ENCODE peak calls at places on chromosomes 5 and 9, in ten cellular contexts. One of them, this sample, is unnamed.

GRCh38 chr9:81591791-81592190 is 97.6 kb downstream of the TLE1 start:
- DNase-seq in germinal center: no peak
- DNase-seq in NCI-H2171: no peak
- DNase-seq in OCI-M1: no peak
- DNase-seq in NCI-H2029: no peak
- DNase-seq in AG04450: no peak
- DNase-seq in Daoy: no peak
- DNase-seq in cardiac muscle cell: no peak
- DNase-seq in HCT116: no peak
- DNase-seq in islet precursor cell: no peak
- DNase-seq in this sample: no peak

GRCh38 chr5:96431376-96432244 is 1.4 kb downstream of the PCSK1 start:
- DNase-seq in HCT116: no peak
- DNase-seq in AG04450: no peak
- DNase-seq in NCI-H2029: peak
- DNase-seq in cardiac muscle cell: no peak
- DNase-seq in OCI-M1: no peak
- DNase-seq in germinal center: no peak
- DNase-seq in islet precursor cell: peak
- DNase-seq in Daoy: peak
- DNase-seq in NCI-H2171: peak
- DNase-seq in this sample: no peak

GRCh38 chr9:92974161-92974661 is 26.9 kb downstream of the FGD3 start:
- DNase-seq in germinal center: no peak
- DNase-seq in HCT116: no peak
- DNase-seq in AG04450: no peak
- DNase-seq in cardiac muscle cell: no peak
- DNase-seq in NCI-H2171: no peak
- DNase-seq in NCI-H2029: no peak
- DNase-seq in Daoy: no peak
- DNase-seq in islet precursor cell: peak
- DNase-seq in OCI-M1: no peak
- DNase-seq in this sample: no peak

GRCh38 chr5:9932770-9933169 is 302.6 kb upstream of the TAS2R1 start:
- DNase-seq in cardiac muscle cell: no peak
- DNase-seq in HCT116: peak
- DNase-seq in OCI-M1: no peak
- DNase-seq in AG04450: peak
- DNase-seq in Daoy: no peak
- DNase-seq in germinal center: no peak
- DNase-seq in NCI-H2171: no peak
- DNase-seq in islet precursor cell: peak
- DNase-seq in NCI-H2029: no peak
- DNase-seq in this sample: no peak

GRCh38 chr9:38694676-38695075 is 25.3 kb downstream of the FAM240B start:
- DNase-seq in Daoy: no peak
- DNase-seq in AG04450: no peak
- DNase-seq in cardiac muscle cell: no peak
- DNase-seq in islet precursor cell: no peak
- DNase-seq in HCT116: no peak
- DNase-seq in NCI-H2029: no peak
- DNase-seq in OCI-M1: no peak
- DNase-seq in germinal center: no peak
- DNase-seq in NCI-H2171: no peak
- DNase-seq in this sample: no peak

GRCh38 chr5:159825551-159826051 is 90.7 kb upstream of the ADRA1B start:
- DNase-seq in AG04450: no peak
- DNase-seq in islet precursor cell: peak
- DNase-seq in OCI-M1: no peak
- DNase-seq in cardiac muscle cell: no peak
- DNase-seq in NCI-H2029: peak
- DNase-seq in HCT116: no peak
- DNase-seq in Daoy: peak
- DNase-seq in NCI-H2171: no peak
- DNase-seq in germinal center: no peak
- DNase-seq in this sample: peak

GRCh38 chr5:177043958-177044357 is 21.5 kb downstream of the ZNF346 start:
- DNase-seq in HCT116: no peak
- DNase-seq in NCI-H2029: no peak
- DNase-seq in cardiac muscle cell: no peak
- DNase-seq in OCI-M1: no peak
- DNase-seq in AG04450: no peak
- DNase-seq in germinal center: no peak
- DNase-seq in Daoy: no peak
- DNase-seq in NCI-H2171: no peak
- DNase-seq in islet precursor cell: no peak
- DNase-seq in this sample: no peak

GRCh38 chr9:135260776-135261175 is 173.3 kb downstream of the OLFM1 start:
- DNase-seq in NCI-H2171: no peak
- DNase-seq in germinal center: no peak
- DNase-seq in islet precursor cell: no peak
- DNase-seq in AG04450: no peak
- DNase-seq in OCI-M1: no peak
- DNase-seq in cardiac muscle cell: no peak
- DNase-seq in HCT116: no peak
- DNase-seq in NCI-H2029: no peak
- DNase-seq in Daoy: no peak
- DNase-seq in this sample: no peak

This sample was measured in RPMI8226.